ENCODE peak calls at places on chromosomes 11 and 22, in five cellular contexts. X, K, S, Y and I are unnamed samples.

GRCh38 chr22:17914474-17914873 is 109.9 kb downstream of the MICAL3 start:
- DNase-seq in S (no peak), K (no peak), Y (no peak), X (no peak), I (no peak)

GRCh38 chr11:43377380-43377779 is 18.7 kb downstream of the TTC17 start:
- DNase-seq in K (no peak), X (no peak), Y (no peak), S (no peak), I (no peak)

GRCh38 chr11:58926251-58926650 is 13.0 kb upstream of the GLYATL1 start:
- DNase-seq in S (no peak), Y (no peak), X (peak), K (no peak), I (no peak)

GRCh38 chr11:117913736-117914397 is 15.3 kb downstream of the TMPRSS13 start:
- DNase-seq in S (no peak), K (no peak), Y (no peak), X (no peak), I (no peak)

GRCh38 chr11:10267821-10268220 is 26.2 kb downstream of the SBF2 start:
- DNase-seq in S (no peak), Y (no peak), K (no peak), X (no peak), I (no peak)

GRCh38 chr11:118997627-118998387 is at the start of gene CENATAC:
- DNase-seq in X (peak), K (peak), Y (peak), S (peak), I (peak)

GRCh38 chr11:97982512-97982911 is 1038.2 kb upstream of the CNTN5 start:
- DNase-seq in K (no peak), Y (no peak), S (no peak), X (no peak), I (no peak)

GRCh38 chr22:48070083-48070482 is 1307.6 kb downstream of the TBC1D22A start:
- DNase-seq in S (no peak), X (no peak), Y (no peak), K (no peak), I (no peak)

GRCh38 chr11:61091373-61092279 is 10.7 kb upstream of the CD5 start:
- DNase-seq in Y (no peak), S (no peak), X (peak), K (no peak), I (no peak)

GRCh38 chr11:69300124-69301032 is 6.4 kb downstream of the MYEOV start:
- DNase-seq in Y (no peak), S (no peak), X (peak), K (no peak), I (no peak)

GRCh38 chr22:23240639-23241389 is 60.5 kb downstream of the BCR start:
- DNase-seq in Y (no peak), S (no peak), K (no peak), X (no peak), I (no peak)

GRCh38 chr22:34416321-34416900 is 496.1 kb upstream of the LARGE1 start:
- DNase-seq in K (no peak), S (no peak), Y (no peak), X (no peak), I (no peak)

GRCh38 chr11:132943737-132944556 is 588.4 kb downstream of the OPCML start:
- DNase-seq in S (no peak), K (no peak), X (peak), Y (no peak), I (peak)

GRCh38 chr22:20611418-20611817 is 104.0 kb downstream of the MED15 start:
- DNase-seq in S (no peak), Y (no peak), X (no peak), K (no peak), I (no peak)

GRCh38 chr11:86955111-86955673 is at the start of gene FZD4:
- DNase-seq in Y (peak), S (no peak), K (peak), X (peak), I (peak)

GRCh38 chr11:59680287-59681154 is 11.7 kb upstream of the PATL1 start:
- DNase-seq in S (peak), Y (peak), X (peak), K (no peak), I (no peak)

GRCh38 chr11:45809456-45810395 is 4.8 kb downstream of the SLC35C1 start:
- DNase-seq in Y (no peak), K (no peak), S (no peak), X (no peak), I (no peak)

GRCh38 chr11:76075699-76076098 is 130.6 kb downstream of the WNT11 start:
- DNase-seq in X (no peak), Y (no peak), S (no peak), K (no peak), I (no peak)

GRCh38 chr11:94771390-94771789 is 3.2 kb downstream of the AMOTL1 start:
- DNase-seq in X (no peak), S (no peak), Y (no peak), K (no peak), I (no peak)

GRCh38 chr11:289145-289705 is 299 bp downstream of the PGGHG start:
- DNase-seq in K (no peak), Y (no peak), X (no peak), S (no peak), I (no peak)

GRCh38 chr22:21626735-21627469 is 2.9 kb downstream of the YDJC start:
- DNase-seq in Y (no peak), X (no peak), K (no peak), S (no peak), I (no peak)

GRCh38 chr22:49216579-49216978 is 611.1 kb downstream of the BRD1 start:
- DNase-seq in Y (no peak), K (no peak), S (no peak), X (no peak), I (no peak)

GRCh38 chr11:26319906-26320305 is 12.0 kb upstream of the ANO3 start:
- DNase-seq in S (no peak), Y (no peak), X (no peak), K (no peak), I (no peak)

GRCh38 chr11:19679952-19680823 is 32.4 kb upstream of the NAV2 start:
- DNase-seq in Y (peak), K (peak), X (peak), S (peak), I (no peak)

GRCh38 chr11:34840736-34841386 is 75.3 kb downstream of the APIP start:
- DNase-seq in S (no peak), K (no peak), X (peak), Y (peak), I (no peak)

GRCh38 chr11:119567667-119568582 is 145.0 kb upstream of the THY1 start:
- DNase-seq in Y (peak), K (no peak), S (no peak), X (peak), I (no peak)

GRCh38 chr11:68821670-68822069 is 20.0 kb downstream of the CPT1A start:
- DNase-seq in K (no peak), Y (no peak), S (no peak), X (no peak), I (no peak)

GRCh38 chr11:19508166-19508565 is 204.5 kb upstream of the NAV2 start:
- DNase-seq in K (no peak), X (no peak), Y (no peak), S (no peak), I (no peak)

GRCh38 chr11:45185228-45185729 is 38.8 kb downstream of the PRDM11 start:
- DNase-seq in S (no peak), K (no peak), X (peak), Y (no peak), I (no peak)

GRCh38 chr11:115848080-115848479 is 343.9 kb upstream of the CADM1 start:
- DNase-seq in K (no peak), S (no peak), Y (no peak), X (no peak), I (no peak)

GRCh38 chr11:124754309-124754708 is 2.3 kb upstream of the VSIG2 start:
- DNase-seq in S (no peak), X (no peak), Y (no peak), K (no peak), I (no peak)

GRCh38 chr11:80346660-80347059 is 905.8 kb upstream of the TENM4 start:
- DNase-seq in S (no peak), X (no peak), Y (no peak), K (no peak), I (no peak)

GRCh38 chr22:17119481-17120202 is 1.5 kb downstream of the TMEM121B start:
- DNase-seq in K (no peak), Y (no peak), S (peak), X (no peak), I (no peak)

GRCh38 chr11:47395225-47396048 is 13.0 kb upstream of the SLC39A13 start:
- DNase-seq in S (no peak), Y (no peak), K (no peak), X (no peak), I (no peak)

GRCh38 chr11:27248430-27249207 is 114.4 kb downstream of the CCDC34 start:
- DNase-seq in S (no peak), Y (no peak), X (peak), K (no peak), I (no peak)

GRCh38 chr11:7563269-7563668 is 49.5 kb downstream of the PPFIBP2 start:
- DNase-seq in K (no peak), Y (no peak), S (no peak), X (no peak), I (no peak)

GRCh38 chr11:1870721-1871466 is 18.0 kb downstream of the LSP1 start:
- DNase-seq in Y (peak), K (peak), X (no peak), S (no peak), I (no peak)

GRCh38 chr11:119019996-119020395 is 1.4 kb downstream of the TRAPPC4 start:
- DNase-seq in X (no peak), Y (no peak), K (no peak), S (no peak), I (no peak)

GRCh38 chr11:95092549-95093324 is 3.1 kb downstream of the ENDOD1 start:
- DNase-seq in Y (no peak), S (no peak), X (peak), K (no peak), I (no peak)

GRCh38 chr22:27810566-27810965 is 9.0 kb upstream of the MN1 start:
- DNase-seq in X (peak), Y (peak), K (no peak), S (no peak), I (no peak)

GRCh38 chr11:57307666-57308270 is 17.0 kb downstream of the TNKS1BP1 start:
- DNase-seq in K (no peak), Y (no peak), X (no peak), S (no peak), I (no peak)
- H3K27ac ChIP-seq in K (no peak), Y (no peak), X (no peak), S (no peak), I (no peak)

DNA sequence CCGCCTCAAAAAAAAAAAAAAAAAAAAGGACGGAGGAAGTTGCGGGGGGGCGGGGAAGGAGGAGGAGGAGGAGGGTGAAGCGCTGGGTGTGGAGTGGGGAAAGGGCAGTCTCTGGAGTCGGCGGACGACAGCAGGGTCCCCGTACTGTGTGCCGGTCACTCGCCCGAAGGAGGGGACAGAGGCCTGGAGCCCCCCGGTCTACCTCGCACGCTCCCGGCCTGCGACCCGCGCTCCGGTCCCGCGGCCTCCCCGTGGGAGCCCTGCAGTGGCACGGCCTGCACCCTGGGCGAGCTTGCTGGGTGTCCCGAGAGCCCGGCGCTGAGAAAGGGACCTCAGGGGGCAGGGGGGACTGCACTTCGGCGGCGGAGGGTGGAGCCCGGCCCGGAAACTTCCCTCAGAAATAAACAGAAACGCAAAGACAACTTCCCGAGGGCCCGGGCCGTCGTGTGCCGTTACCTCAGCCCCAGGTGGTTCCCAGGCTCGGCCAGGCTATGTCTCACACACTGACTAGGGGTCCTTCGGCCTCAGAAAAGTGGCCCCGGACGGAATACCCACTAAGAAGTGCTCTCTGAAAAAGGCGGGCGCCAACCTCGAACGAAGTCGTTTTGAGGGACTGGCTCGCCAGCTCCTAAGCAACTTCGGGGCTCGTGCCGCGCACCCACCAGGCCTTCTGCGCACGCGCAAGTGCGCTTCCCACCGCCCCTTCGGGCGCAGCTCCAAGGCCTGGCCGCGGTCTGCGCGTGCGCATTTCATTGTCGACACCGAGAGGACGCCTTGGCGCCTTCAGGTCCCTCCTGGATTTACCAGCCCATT is at the start of gene MAJIN:
- DNase-seq in Y (peak), S (peak), K (peak), X (peak), I (peak)
- H3K27ac ChIP-seq in Y (no peak), S (no peak), K (no peak), X (no peak), I (no peak)

DNA sequence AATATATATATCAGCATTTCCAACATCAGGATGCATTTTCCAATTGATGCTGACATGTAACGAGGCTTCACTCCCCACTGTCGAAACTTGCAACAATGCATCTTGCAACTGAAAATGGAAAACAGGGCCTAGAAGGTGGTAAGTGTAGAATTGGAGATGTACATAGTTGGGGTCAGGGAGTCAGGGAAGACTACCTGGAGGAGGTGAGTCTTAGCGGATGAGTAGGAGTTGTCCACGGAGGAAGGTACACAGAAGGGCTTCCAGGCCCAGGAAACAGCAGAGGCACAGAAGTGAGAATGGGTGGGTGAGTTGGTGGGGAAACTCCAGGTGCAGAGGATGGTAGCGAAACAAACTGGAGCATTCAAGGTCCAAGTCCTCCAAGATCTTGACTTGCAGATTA is 2.0 kb upstream of the GRK2 start:
- DNase-seq in S (no peak), K (no peak), Y (no peak), X (no peak), I (no peak)
- H3K27ac ChIP-seq in S (no peak), K (no peak), Y (no peak), X (no peak), I (no peak)

GRCh38 chr11:121453589-121454299 is 977 bp upstream of the SORL1-AS1 start:
- DNase-seq in X (no peak), Y (no peak), S (no peak), K (no peak), I (no peak)

GRCh38 chr11:121451178-121451981 is 734 bp upstream of the SORL1 start:
- DNase-seq in S (no peak), X (no peak), K (no peak), Y (peak), I (no peak)

GRCh38 chr11:121452609-121453150 is at the start of gene SORL1-AS1:
- DNase-seq in Y (peak), K (no peak), X (no peak), S (no peak), I (no peak)

GRCh38 chr11:121450424-121450823 is 1.7 kb upstream of the SORL1 start:
- DNase-seq in X (no peak), S (no peak), Y (no peak), K (no peak), I (no peak)

GRCh38 chr11:121451982-121452608 is at the start of gene SORL1:
- DNase-seq in X (peak), S (peak), Y (peak), K (peak), I (peak)
- H3K27ac ChIP-seq in X (no peak), S (peak), Y (peak), K (peak), I (peak)

GRCh38 chr11:12119502-12119901 is 9.1 kb downstream of the MICAL2 start:
- DNase-seq in K (no peak), S (no peak), X (no peak), Y (no peak), I (no peak)

GRCh38 chr11:12121504-12121903 is 11.1 kb downstream of the MICAL2 start:
- DNase-seq in K (no peak), S (no peak), Y (no peak), X (no peak), I (no peak)

GRCh38 chr11:12121011-12121410 is 10.6 kb downstream of the MICAL2 start:
- DNase-seq in K (no peak), X (no peak), S (no peak), Y (no peak), I (no peak)

GRCh38 chr11:12118940-12119339 is 8.6 kb downstream of the MICAL2 start:
- DNase-seq in K (no peak), X (no peak), Y (no peak), S (no peak), I (no peak)

GRCh38 chr11:12120031-12121008 is 9.9 kb downstream of the MICAL2 start:
- DNase-seq in X (no peak), Y (no peak), S (no peak), K (no peak), I (no peak)
- H3K27ac ChIP-seq in X (peak), Y (no peak), S (no peak), K (no peak), I (no peak)

GRCh38 chr11:77440678-77441077 is 33.2 kb downstream of the PAK1 start:
- DNase-seq in Y (no peak), S (no peak), X (no peak), K (no peak), I (no peak)
- H3K27ac ChIP-seq in Y (no peak), S (no peak), X (no peak), K (no peak), I (no peak)

GRCh38 chr22:45200230-45200629 is 36.5 kb downstream of the NUP50 start:
- DNase-seq in K (no peak), X (no peak), S (no peak), Y (no peak), I (no peak)
- H3K27ac ChIP-seq in K (no peak), X (no peak), S (no peak), Y (no peak), I (no peak)

GRCh38 chr11:33708970-33709369 is 8.3 kb upstream of the C11orf91 start:
- DNase-seq in Y (no peak), X (no peak), K (no peak), S (no peak), I (no peak)

GRCh38 chr11:33712436-33712835 is 11.8 kb upstream of the C11orf91 start:
- DNase-seq in X (no peak), Y (no peak), S (no peak), K (no peak), I (no peak)

GRCh38 chr11:33706546-33706945 is 5.9 kb upstream of the C11orf91 start:
- DNase-seq in K (no peak), S (no peak), X (no peak), Y (no peak), I (no peak)

GRCh38 chr11:33706961-33707360 is 6.3 kb upstream of the C11orf91 start:
- DNase-seq in X (no peak), S (no peak), Y (no peak), K (no peak), I (no peak)

DNA sequence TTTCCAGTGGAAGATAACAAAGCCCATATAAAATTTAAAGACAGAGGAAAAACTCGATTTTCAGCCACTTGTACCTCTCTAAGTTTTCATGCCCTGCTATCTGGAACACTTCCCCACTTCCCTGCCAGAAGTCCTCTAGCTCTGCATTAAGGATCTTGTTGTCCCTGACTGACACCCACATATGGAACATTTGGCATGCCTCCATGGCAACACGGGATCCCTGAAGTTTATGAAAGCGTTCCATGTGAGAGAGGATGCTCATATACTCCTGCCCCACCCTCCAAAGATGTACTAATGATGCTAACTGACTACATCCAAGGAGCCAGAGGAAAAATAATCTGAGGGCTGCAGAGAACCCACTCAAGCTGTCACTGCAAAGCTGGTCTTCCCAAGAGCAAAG is 8.8 kb upstream of the C11orf91 start:
- DNase-seq in S (no peak), Y (no peak), K (no peak), X (no peak), I (peak)
- H3K27ac ChIP-seq in S (no peak), Y (no peak), K (no peak), X (no peak), I (no peak)